ENCODE peak calls at places on chromosome 11, in eight cellular contexts. W is AG09309, N is HFF-Myc, E is HFFc6, M is pancreas, O is prostate gland, T is endothelial cell, R is mammary epithelial cell. L is an unnamed sample.

GRCh38 chr11:1478544-1478943 is 8.0 kb downstream of the MOB2 start:
- DNase-seq in W (no peak), N (no peak), E (no peak), M (no peak), O (no peak), T (no peak), R (no peak), L (no peak)

GRCh38 chr11:12258451-12258850 is 118.9 kb upstream of the PARVA start:
- DNase-seq in W (no peak), N (no peak), E (peak), M (no peak), O (no peak), T (no peak), R (no peak), L (peak)

GRCh38 chr11:70525006-70525405 is 126.7 kb downstream of the CTTN start:
- DNase-seq in W (no peak), N (no peak), E (no peak), M (no peak), O (peak), T (no peak), R (peak), L (peak)

GRCh38 chr11:82865841-82866240 is 34.4 kb downstream of the PRCP start:
- DNase-seq in W (no peak), N (no peak), E (peak), M (no peak), O (no peak), T (no peak), R (peak), L (no peak)

GRCh38 chr11:134702827-134703226 is 290.8 kb upstream of the B3GAT1 start:
- DNase-seq in W (no peak), N (no peak), E (no peak), M (no peak), O (no peak), T (no peak), R (no peak), L (no peak)

GRCh38 chr11:69251639-69252493 is 42.1 kb upstream of the MYEOV start:
- DNase-seq in W (no peak), N (no peak), E (no peak), M (peak), O (peak), T (no peak), R (no peak), L (no peak)

GRCh38 chr11:96102664-96103068 is 178.8 kb upstream of the MTMR2 start:
- DNase-seq in W (peak), N (peak), E (peak), M (no peak), O (no peak), T (no peak), R (peak), L (no peak)

GRCh38 chr11:86637976-86638375 is 34.4 kb downstream of the ME3 start:
- DNase-seq in W (no peak), N (no peak), E (no peak), M (no peak), O (no peak), T (no peak), R (peak), L (no peak)

GRCh38 chr11:71491531-71492329 is 35.3 kb upstream of the KRTAP5-7 start:
- DNase-seq in W (no peak), N (no peak), E (no peak), M (no peak), O (no peak), T (no peak), R (no peak), L (no peak)

GRCh38 chr11:106457727-106458126 is 380.3 kb downstream of the AASDHPPT start:
- DNase-seq in W (peak), N (no peak), E (peak), M (no peak), O (no peak), T (no peak), R (peak), L (peak)

GRCh38 chr11:110295487-110296225 is 758 bp downstream of the RDX start:
- DNase-seq in W (no peak), N (no peak), E (peak), M (peak), O (peak), T (peak), R (peak), L (peak)

GRCh38 chr11:34274712-34275398 is 83.0 kb downstream of the ABTB2 start:
- DNase-seq in W (peak), N (peak), E (peak), M (peak), O (peak), T (no peak), R (peak), L (peak)

GRCh38 chr11:59894616-59895015 is 16.0 kb downstream of the OOSP3 start:
- DNase-seq in W (no peak), N (no peak), E (no peak), M (no peak), O (no peak), T (no peak), R (peak), L (peak)

GRCh38 chr11:95150977-95151684 is 61.5 kb downstream of the ENDOD1 start:
- DNase-seq in W (peak), N (peak), E (peak), M (peak), O (peak), T (peak), R (peak), L (peak)

GRCh38 chr11:15668718-15669117 is 554.0 kb downstream of the INSC start:
- DNase-seq in W (no peak), N (no peak), E (no peak), M (no peak), O (no peak), T (no peak), R (no peak), L (no peak)

GRCh38 chr11:10413268-10413667 is 41.8 kb upstream of the AMPD3 start:
- DNase-seq in W (no peak), N (no peak), E (peak), M (no peak), O (no peak), T (no peak), R (peak), L (peak)

DNA sequence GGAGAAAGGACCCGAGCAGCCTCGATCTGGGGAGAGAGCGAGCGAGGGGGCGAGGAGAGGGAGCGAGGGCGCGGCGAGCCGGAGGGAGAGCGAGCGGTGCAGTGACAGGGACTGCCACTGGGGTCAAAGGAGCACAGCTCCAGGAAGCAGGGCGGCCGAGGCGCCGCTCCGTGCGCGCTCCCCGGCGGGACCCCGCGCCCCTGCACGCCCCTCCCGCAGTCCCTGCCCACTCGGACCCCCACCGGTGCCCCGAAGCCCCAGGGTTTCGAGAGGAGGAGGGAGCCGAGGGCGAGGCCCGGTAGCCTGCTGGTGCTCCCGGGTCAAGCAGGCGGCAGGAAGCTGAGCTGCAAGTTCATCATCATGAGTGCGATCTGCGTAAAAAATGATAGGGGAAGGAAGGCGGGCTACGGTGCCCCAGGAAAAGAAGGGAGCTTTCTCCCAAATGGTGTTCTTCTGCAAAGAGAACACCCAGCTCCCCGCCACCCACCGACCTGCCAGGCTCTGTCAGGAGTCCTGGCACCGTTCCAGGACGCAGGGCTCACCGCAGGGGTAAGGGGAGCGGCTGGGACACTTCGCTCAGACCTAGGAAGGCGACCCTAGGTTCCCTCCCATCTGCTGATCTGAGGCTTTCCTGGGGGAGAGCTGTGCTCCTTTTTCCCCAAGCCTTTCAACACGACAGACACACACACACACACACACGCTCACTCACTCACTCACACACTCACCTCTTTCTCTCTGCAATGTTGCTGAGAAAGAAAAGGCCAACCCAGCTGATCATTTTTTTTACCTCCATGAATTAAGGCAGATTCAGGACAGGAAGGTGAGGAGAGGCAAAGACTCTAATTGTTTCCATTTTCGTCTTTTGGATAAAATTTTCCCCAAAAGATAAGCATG is at the start of gene MPPED2:
- DNase-seq in W (no peak), N (no peak), E (no peak), M (peak), O (peak), T (peak), R (no peak), L (peak)
- TF ChIP-seq CTCF in W (no peak), N (no peak), E (no peak), M (peak), O (no peak), T (peak), R (no peak), L (peak)

DNA sequence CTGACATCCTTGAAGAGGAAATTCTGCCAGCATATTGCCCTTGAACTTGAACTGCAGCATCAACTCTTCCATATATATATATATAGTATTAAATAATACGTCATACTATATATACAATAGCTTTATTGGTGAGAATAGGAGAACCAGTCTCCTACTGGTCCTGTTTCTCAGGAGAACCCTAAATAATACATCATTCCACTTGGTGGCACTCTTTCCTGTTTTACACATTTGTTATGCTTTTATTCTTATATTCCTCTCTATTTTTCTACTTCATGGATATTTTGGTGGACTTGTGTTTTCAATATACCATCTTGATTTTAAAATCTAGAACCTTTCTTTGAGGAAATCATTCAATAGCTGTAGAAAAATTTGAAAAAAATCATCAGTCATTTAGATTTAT is 193.3 kb downstream of the TRPC6 start:
- DNase-seq in W (no peak), N (no peak), E (no peak), M (no peak), O (no peak), T (no peak), R (no peak), L (peak)
- TF ChIP-seq CTCF in W (peak), N (no peak), E (peak), M (no peak), O (no peak), T (peak), R (peak), L (peak)

GRCh38 chr11:2564588-2565440 is 120.0 kb downstream of the KCNQ1 start:
- DNase-seq in W (no peak), N (no peak), E (no peak), M (no peak), O (no peak), T (no peak), R (no peak), L (no peak)

GRCh38 chr11:2565447-2566222 is 120.8 kb downstream of the KCNQ1 start:
- DNase-seq in W (no peak), N (no peak), E (no peak), M (peak), O (no peak), T (no peak), R (no peak), L (no peak)

GRCh38 chr11:2567026-2567671 is 122.3 kb downstream of the KCNQ1 start:
- DNase-seq in W (no peak), N (no peak), E (no peak), M (peak), O (no peak), T (no peak), R (no peak), L (no peak)

GRCh38 chr11:2564008-2564530 is 119.3 kb downstream of the KCNQ1 start:
- DNase-seq in W (no peak), N (no peak), E (no peak), M (no peak), O (no peak), T (no peak), R (no peak), L (no peak)

DNA sequence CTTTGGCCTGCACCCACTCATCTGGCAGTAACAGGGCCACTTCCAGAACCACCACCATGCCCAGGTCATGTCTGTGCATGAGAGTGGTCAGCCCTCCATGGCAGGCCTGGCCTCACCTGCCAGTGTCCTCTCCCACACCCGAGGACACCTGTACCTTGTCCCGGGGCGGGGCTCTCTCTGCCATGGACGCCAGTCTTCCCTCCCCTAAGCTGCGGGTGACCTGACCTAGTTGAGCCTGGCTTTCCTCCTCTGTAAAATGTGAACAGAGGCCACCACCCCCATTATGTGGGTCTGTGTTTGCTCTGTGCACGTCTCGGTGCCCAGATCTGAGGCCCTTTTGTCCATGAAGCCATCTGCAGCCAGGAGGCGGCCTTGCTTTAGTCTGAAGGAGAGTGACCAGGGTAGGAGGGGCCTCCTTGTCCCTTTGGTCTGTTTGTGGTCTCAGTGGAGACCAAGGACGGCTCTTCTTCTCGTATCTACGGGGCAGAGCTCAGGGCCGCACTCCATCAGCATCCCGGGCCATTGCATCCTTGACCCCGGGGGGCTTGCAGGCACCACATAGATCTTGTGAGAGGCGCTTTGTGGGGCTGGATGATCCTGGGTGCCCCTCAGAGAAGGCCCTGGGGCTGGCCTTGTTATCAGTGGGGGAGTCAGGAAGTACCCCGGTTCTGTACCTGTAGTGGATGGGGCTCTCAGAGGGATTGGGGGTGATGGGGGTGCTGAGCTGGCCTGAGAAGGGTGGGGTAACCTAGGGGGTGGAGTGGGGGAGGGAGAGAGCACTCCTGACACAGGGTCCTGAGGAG is 121.6 kb downstream of the KCNQ1 start:
- DNase-seq in W (no peak), N (no peak), E (no peak), M (peak), O (no peak), T (no peak), R (no peak), L (no peak)
- TF ChIP-seq CTCF in W (no peak), N (no peak), E (no peak), M (no peak), O (no peak), T (no peak), R (no peak), L (no peak)

DNA sequence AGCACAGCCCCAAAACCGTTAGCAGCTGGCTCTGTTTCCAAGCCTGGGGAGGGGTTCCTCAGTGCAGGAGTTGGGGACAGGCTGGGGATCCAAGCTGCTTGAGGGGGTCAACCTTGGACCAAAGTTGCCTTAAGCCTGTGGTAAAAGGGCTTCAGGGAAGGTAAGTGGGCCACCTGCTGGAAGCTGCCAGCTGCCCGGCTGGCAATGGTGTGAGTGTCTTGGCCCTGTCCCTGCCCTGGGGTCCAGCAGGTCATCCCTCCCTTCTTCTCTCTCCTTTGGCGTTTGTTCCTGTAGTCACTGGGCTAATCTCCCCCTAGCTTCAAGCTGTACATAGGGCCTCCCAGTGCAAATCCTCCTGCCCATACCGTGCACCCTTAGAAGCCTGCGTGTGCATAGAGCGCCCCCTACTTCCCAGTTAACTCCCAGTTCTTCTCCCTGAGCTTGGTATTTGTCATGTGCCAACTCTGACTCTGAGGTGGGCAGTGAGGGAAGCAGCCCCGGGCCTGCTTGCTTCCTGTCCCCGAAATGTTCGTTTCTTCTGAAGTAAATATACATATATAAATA is 4.4 kb downstream of the TMEM258 start:
- DNase-seq in W (no peak), N (peak), E (peak), M (peak), O (no peak), T (peak), R (peak), L (peak)
- TF ChIP-seq CTCF in W (peak), N (peak), E (peak), M (peak), O (no peak), T (peak), R (peak), L (peak)